ENCODE peak calls at places on chromosomes 1 and 21, in nine cellular contexts. F is hepatocyte, C is MM.1S, A is GM23248, G is HCT116, L is OCI-LY7, B is neural progenitor cell, O is SK-N-SH, V is PC-3. W is an unnamed sample.

GRCh38 chr1:158600735-158601134 is 4.3 kb upstream of the OR10Z1 start:
- DNase-seq in F (no peak), C (no peak), A (no peak), G (no peak), L (no peak), B (no peak), O (no peak), V (no peak), W (no peak)

GRCh38 chr1:6347641-6348487 is 45.7 kb downstream of the ACOT7 start:
- DNase-seq in F (peak; percentile 65), C (peak; percentile 21), A (peak; percentile 41), G (no peak), L (peak; percentile 49), B (peak; percentile 70), O (peak; percentile 77), V (peak; percentile 63), W (peak; percentile 66)

GRCh38 chr1:38898653-38899230 is 17.4 kb upstream of the GJA9 start:
- DNase-seq in F (no peak), C (no peak), A (peak; percentile 44), G (no peak), L (no peak), B (no peak), O (no peak), V (peak; percentile 76), W (no peak)

GRCh38 chr1:1922782-1923680 is 4.0 kb upstream of the TMEM52 start:
- DNase-seq in F (peak; percentile 73), C (peak; percentile 1), A (no peak), G (no peak), L (no peak), B (no peak), O (no peak), V (no peak), W (no peak)

GRCh38 chr1:87880098-87880746 is 551.5 kb downstream of the LMO4 start:
- DNase-seq in F (no peak), C (no peak), A (no peak), G (no peak), L (no peak), B (no peak), O (no peak), V (no peak), W (no peak)

GRCh38 chr1:234987415-234988159 is 141.1 kb downstream of the TOMM20 start:
- DNase-seq in F (peak; percentile 73), C (no peak), A (peak; percentile 84), G (no peak), L (peak; percentile 42), B (peak; percentile 73), O (no peak), V (peak; percentile 72), W (peak; percentile 85)

GRCh38 chr1:228170666-228171065 is 5.1 kb downstream of the IBA57 start:
- DNase-seq in F (no peak), C (no peak), A (no peak), G (no peak), L (no peak), B (no peak), O (no peak), V (no peak), W (no peak)

GRCh38 chr1:18198240-18198639 is 90.6 kb downstream of the IGSF21 start:
- DNase-seq in F (peak; percentile 43), C (no peak), A (no peak), G (no peak), L (no peak), B (no peak), O (peak; percentile 40), V (no peak), W (no peak)

GRCh38 chr21:32539378-32539777 is 45.9 kb downstream of the TCP10L start:
- DNase-seq in F (no peak), C (no peak), A (no peak), G (no peak), L (no peak), B (no peak), O (no peak), V (no peak), W (no peak)

GRCh38 chr1:72564749-72565148 is 282.4 kb upstream of the NEGR1 start:
- DNase-seq in F (no peak), C (no peak), A (no peak), G (no peak), L (no peak), B (no peak), O (no peak), V (no peak), W (no peak)

GRCh38 chr1:233113009-233113712 is 162.8 kb downstream of the NTPCR start:
- DNase-seq in F (peak; percentile 87), C (no peak), A (peak; percentile 97), G (peak; percentile 94), L (no peak), B (peak; percentile 23), O (no peak), V (peak; percentile 99), W (peak; percentile 90)

GRCh38 chr1:9078035-9078948 is 8.9 kb upstream of the SLC2A5 start:
- DNase-seq in F (no peak), C (peak; percentile 92), A (peak; percentile 31), G (no peak), L (peak; percentile 63), B (no peak), O (no peak), V (peak; percentile 70), W (no peak)

GRCh38 chr1:178098262-178098661 is 4.4 kb downstream of the RASAL2 start:
- DNase-seq in F (no peak), C (no peak), A (no peak), G (no peak), L (no peak), B (no peak), O (peak; percentile 55), V (no peak), W (no peak)

GRCh38 chr1:218312509-218312908 is 27.4 kb downstream of the RRP15 start:
- DNase-seq in F (no peak), C (no peak), A (peak; percentile 49), G (no peak), L (no peak), B (no peak), O (no peak), V (peak; percentile 73), W (no peak)

GRCh38 chr1:27527223-27527856 is 37.4 kb upstream of the WASF2 start:
- DNase-seq in F (peak; percentile 92), C (no peak), A (no peak), G (no peak), L (peak; percentile 97), B (peak; percentile 87), O (peak; percentile 80), V (no peak), W (peak; percentile 91)

GRCh38 chr21:38660333-38661295 is 145.1 kb upstream of the ETS2 start:
- DNase-seq in F (peak; percentile 45), C (no peak), A (peak; percentile 48), G (no peak), L (no peak), B (peak; percentile 69), O (peak; percentile 55), V (no peak), W (peak; percentile 66)

GRCh38 chr1:110421159-110421777 is 13.8 kb upstream of the LAMTOR5 start:
- DNase-seq in F (peak; percentile 38), C (no peak), A (peak; percentile 85), G (no peak), L (no peak), B (no peak), O (no peak), V (peak; percentile 39), W (no peak)

GRCh38 chr1:54052470-54052933 is 502 bp downstream of the TMEM59 start:
- DNase-seq in F (peak; percentile 68), C (peak; percentile 31), A (peak; percentile 65), G (no peak), L (peak; percentile 34), B (peak; percentile 66), O (peak; percentile 64), V (no peak), W (peak; percentile 72)

GRCh38 chr1:8858888-8859706 is 19.4 kb downstream of the ENO1 start:
- DNase-seq in F (peak; percentile 78), C (peak; percentile 40), A (peak; percentile 75), G (no peak), L (peak; percentile 68), B (peak; percentile 62), O (peak; percentile 53), V (peak; percentile 66), W (peak; percentile 84)

GRCh38 chr1:37697090-37697489 is 4.8 kb downstream of the CDCA8 start:
- DNase-seq in F (peak; percentile 50), C (no peak), A (no peak), G (no peak), L (no peak), B (no peak), O (no peak), V (no peak), W (no peak)

GRCh38 chr1:37692078-37692833 is at the start of gene CDCA8:
- DNase-seq in F (peak; percentile 98), C (peak; percentile 98), A (peak; percentile 99), G (peak; percentile 95), L (peak; percentile 98), B (peak; percentile 99), O (peak; percentile 98), V (peak; percentile 97), W (peak; percentile 98)

GRCh38 chr1:37685722-37686121 is 6.6 kb upstream of the CDCA8 start:
- DNase-seq in F (no peak), C (no peak), A (no peak), G (no peak), L (no peak), B (no peak), O (no peak), V (no peak), W (no peak)

GRCh38 chr1:37692834-37693175 is 489 bp downstream of the CDCA8 start:
- DNase-seq in F (no peak), C (no peak), A (no peak), G (no peak), L (no peak), B (no peak), O (no peak), V (no peak), W (peak; percentile 39)

GRCh38 chr1:37691497-37692077 is 729 bp upstream of the CDCA8 start:
- DNase-seq in F (peak; percentile 77), C (peak; percentile 50), A (peak; percentile 86), G (peak; percentile 10), L (peak; percentile 39), B (peak; percentile 49), O (peak; percentile 50), V (peak; percentile 60), W (peak; percentile 41)
- TF ChIP-seq EZH2phosphoT487 in F (no peak), C (no peak), A (no peak), G (no peak), L (no peak), B (no peak), O (no peak), V (no peak), W (no peak)

GRCh38 chr1:213977486-213977842 is 10.3 kb upstream of the PROX1 start:
- DNase-seq in F (no peak), C (no peak), A (no peak), G (no peak), L (no peak), B (peak; percentile 46), O (no peak), V (no peak), W (peak; percentile 49)
- TF ChIP-seq EZH2phosphoT487 in F (no peak), C (no peak), A (no peak), G (no peak), L (no peak), B (no peak), O (no peak), V (no peak), W (no peak)

GRCh38 chr21:41453198-41453597 is 27.2 kb downstream of the MX1 start:
- DNase-seq in F (no peak), C (no peak), A (no peak), G (no peak), L (no peak), B (no peak), O (no peak), V (no peak), W (no peak)
- TF ChIP-seq EZH2phosphoT487 in F (no peak), C (no peak), A (no peak), G (no peak), L (no peak), B (no peak), O (no peak), V (no peak), W (no peak)

GRCh38 chr1:41240806-41241747 is 1.0 kb downstream of the SCMH1 start:
- DNase-seq in F (peak; percentile 76), C (peak; percentile 86), A (peak; percentile 78), G (no peak), L (peak; percentile 78), B (peak; percentile 65), O (peak; percentile 81), V (peak; percentile 51), W (peak; percentile 72)
- TF ChIP-seq EZH2phosphoT487 in F (no peak), C (no peak), A (no peak), G (no peak), L (no peak), B (no peak), O (no peak), V (no peak), W (no peak)